ENCODE peak calls at places on chromosomes 13 and 19, in six cellular contexts. One of them, this sample, is unnamed.

GRCh38 chr13:107005577-107005976 is 437.6 kb upstream of the ARGLU1 start:
- DNase-seq in ovary: no peak
- DNase-seq in A549: no peak
- DNase-seq in NB4: no peak
- DNase-seq in uterus: no peak
- DNase-seq in Peyer's patch: no peak
- DNase-seq in this sample: no peak

GRCh38 chr13:54185785-54186184 is 1157.2 kb downstream of the OLFM4 start:
- DNase-seq in ovary: no peak
- DNase-seq in A549: no peak
- DNase-seq in NB4: peak
- DNase-seq in uterus: no peak
- DNase-seq in Peyer's patch: no peak
- DNase-seq in this sample: no peak

GRCh38 chr13:94249512-94249911 is 230.0 kb downstream of the DCT start:
- DNase-seq in ovary: no peak
- DNase-seq in A549: no peak
- DNase-seq in NB4: no peak
- DNase-seq in uterus: no peak
- DNase-seq in Peyer's patch: no peak
- DNase-seq in this sample: peak

GRCh38 chr19:14116918-14117578 is 514 bp downstream of the PRKACA start:
- DNase-seq in ovary: peak
- DNase-seq in A549: no peak
- DNase-seq in NB4: peak
- DNase-seq in uterus: peak
- DNase-seq in Peyer's patch: no peak
- DNase-seq in this sample: no peak

GRCh38 chr13:62375653-62376052 is 960.0 kb upstream of the PCDH20 start:
- DNase-seq in ovary: no peak
- DNase-seq in A549: no peak
- DNase-seq in NB4: no peak
- DNase-seq in uterus: no peak
- DNase-seq in Peyer's patch: no peak
- DNase-seq in this sample: no peak

GRCh38 chr13:113109151-113110047 is 3.8 kb downstream of the F7 start:
- DNase-seq in ovary: no peak
- DNase-seq in A549: no peak
- DNase-seq in NB4: no peak
- DNase-seq in uterus: no peak
- DNase-seq in Peyer's patch: no peak
- DNase-seq in this sample: no peak

GRCh38 chr13:40664100-40665060 is 2.1 kb downstream of the FOXO1 start:
- DNase-seq in ovary: peak
- DNase-seq in A549: peak
- DNase-seq in NB4: peak
- DNase-seq in uterus: peak
- DNase-seq in Peyer's patch: peak
- DNase-seq in this sample: no peak

GRCh38 chr13:99299545-99300341 is 7.5 kb downstream of the GPR183 start:
- DNase-seq in ovary: no peak
- DNase-seq in A549: no peak
- DNase-seq in NB4: no peak
- DNase-seq in uterus: no peak
- DNase-seq in Peyer's patch: no peak
- DNase-seq in this sample: no peak

GRCh38 chr13:75596657-75597182 is 39.4 kb upstream of the LMO7 start:
- DNase-seq in ovary: no peak
- DNase-seq in A549: no peak
- DNase-seq in NB4: no peak
- DNase-seq in uterus: no peak
- DNase-seq in Peyer's patch: no peak
- DNase-seq in this sample: no peak

GRCh38 chr19:48659768-48660167 is 13.0 kb downstream of the NTN5 start:
- DNase-seq in ovary: no peak
- DNase-seq in A549: peak
- DNase-seq in NB4: peak
- DNase-seq in uterus: no peak
- DNase-seq in Peyer's patch: no peak
- DNase-seq in this sample: no peak

GRCh38 chr13:30421093-30422055 is 919 bp upstream of the UBE2L5 start:
- DNase-seq in ovary: peak
- DNase-seq in A549: peak
- DNase-seq in NB4: peak
- DNase-seq in uterus: peak
- DNase-seq in Peyer's patch: peak
- DNase-seq in this sample: peak
- TF ChIP-seq POLR2A in ovary: peak
- TF ChIP-seq POLR2A in A549: peak
- TF ChIP-seq POLR2A in NB4: no peak
- TF ChIP-seq POLR2A in uterus: peak
- TF ChIP-seq POLR2A in Peyer's patch: peak
- TF ChIP-seq POLR2A in this sample: no peak

GRCh38 chr13:39557285-39557955 is 45.6 kb downstream of the LHFPL6 start:
- DNase-seq in ovary: no peak
- DNase-seq in A549: no peak
- DNase-seq in NB4: no peak
- DNase-seq in uterus: no peak
- DNase-seq in Peyer's patch: no peak
- DNase-seq in this sample: no peak

GRCh38 chr13:39556856-39557255 is 46.1 kb downstream of the LHFPL6 start:
- DNase-seq in ovary: no peak
- DNase-seq in A549: no peak
- DNase-seq in NB4: no peak
- DNase-seq in uterus: no peak
- DNase-seq in Peyer's patch: no peak
- DNase-seq in this sample: no peak

GRCh38 chr13:39554371-39554770 is 48.6 kb downstream of the LHFPL6 start:
- DNase-seq in ovary: no peak
- DNase-seq in A549: no peak
- DNase-seq in NB4: no peak
- DNase-seq in uterus: no peak
- DNase-seq in Peyer's patch: no peak
- DNase-seq in this sample: no peak

DNA sequence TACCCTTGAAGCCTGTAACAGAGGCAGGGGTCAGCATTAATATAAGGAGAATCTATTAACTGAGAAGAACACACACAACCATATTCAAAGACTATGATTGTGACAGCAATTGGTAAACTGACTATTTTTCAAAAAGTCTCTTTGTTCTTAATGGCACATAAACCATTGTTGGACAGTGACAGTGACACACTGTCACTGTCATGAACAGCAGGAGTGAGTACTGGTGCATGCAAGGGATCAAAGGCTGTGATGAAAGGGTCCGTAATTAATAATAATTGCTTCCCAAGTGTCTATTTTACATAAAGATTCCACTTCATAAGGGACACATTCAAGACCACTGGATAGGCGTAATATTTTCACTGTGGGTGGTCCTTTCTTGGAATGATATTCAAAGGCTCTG is 50.8 kb downstream of the LHFPL6 start:
- DNase-seq in ovary: no peak
- DNase-seq in A549: no peak
- DNase-seq in NB4: no peak
- DNase-seq in uterus: no peak
- DNase-seq in Peyer's patch: no peak
- DNase-seq in this sample: no peak
- TF ChIP-seq POLR2A in ovary: no peak
- TF ChIP-seq POLR2A in A549: no peak
- TF ChIP-seq POLR2A in NB4: no peak
- TF ChIP-seq POLR2A in uterus: no peak
- TF ChIP-seq POLR2A in Peyer's patch: no peak
- TF ChIP-seq POLR2A in this sample: no peak

GRCh38 chr19:40605201-40605971 is 4.2 kb downstream of the LTBP4 start:
- DNase-seq in ovary: peak
- DNase-seq in A549: peak
- DNase-seq in NB4: peak
- DNase-seq in uterus: peak
- DNase-seq in Peyer's patch: peak
- DNase-seq in this sample: peak

GRCh38 chr19:40604647-40605200 is 3.6 kb downstream of the LTBP4 start:
- DNase-seq in ovary: peak
- DNase-seq in A549: peak
- DNase-seq in NB4: no peak
- DNase-seq in uterus: peak
- DNase-seq in Peyer's patch: no peak
- DNase-seq in this sample: no peak

GRCh38 chr19:40601061-40601973 is at the start of gene LTBP4:
- DNase-seq in ovary: peak
- DNase-seq in A549: no peak
- DNase-seq in NB4: no peak
- DNase-seq in uterus: peak
- DNase-seq in Peyer's patch: no peak
- DNase-seq in this sample: no peak

GRCh38 chr19:40603071-40603718 is 2.0 kb downstream of the LTBP4 start:
- DNase-seq in ovary: peak
- DNase-seq in A549: peak
- DNase-seq in NB4: no peak
- DNase-seq in uterus: no peak
- DNase-seq in Peyer's patch: no peak
- DNase-seq in this sample: no peak

DNA sequence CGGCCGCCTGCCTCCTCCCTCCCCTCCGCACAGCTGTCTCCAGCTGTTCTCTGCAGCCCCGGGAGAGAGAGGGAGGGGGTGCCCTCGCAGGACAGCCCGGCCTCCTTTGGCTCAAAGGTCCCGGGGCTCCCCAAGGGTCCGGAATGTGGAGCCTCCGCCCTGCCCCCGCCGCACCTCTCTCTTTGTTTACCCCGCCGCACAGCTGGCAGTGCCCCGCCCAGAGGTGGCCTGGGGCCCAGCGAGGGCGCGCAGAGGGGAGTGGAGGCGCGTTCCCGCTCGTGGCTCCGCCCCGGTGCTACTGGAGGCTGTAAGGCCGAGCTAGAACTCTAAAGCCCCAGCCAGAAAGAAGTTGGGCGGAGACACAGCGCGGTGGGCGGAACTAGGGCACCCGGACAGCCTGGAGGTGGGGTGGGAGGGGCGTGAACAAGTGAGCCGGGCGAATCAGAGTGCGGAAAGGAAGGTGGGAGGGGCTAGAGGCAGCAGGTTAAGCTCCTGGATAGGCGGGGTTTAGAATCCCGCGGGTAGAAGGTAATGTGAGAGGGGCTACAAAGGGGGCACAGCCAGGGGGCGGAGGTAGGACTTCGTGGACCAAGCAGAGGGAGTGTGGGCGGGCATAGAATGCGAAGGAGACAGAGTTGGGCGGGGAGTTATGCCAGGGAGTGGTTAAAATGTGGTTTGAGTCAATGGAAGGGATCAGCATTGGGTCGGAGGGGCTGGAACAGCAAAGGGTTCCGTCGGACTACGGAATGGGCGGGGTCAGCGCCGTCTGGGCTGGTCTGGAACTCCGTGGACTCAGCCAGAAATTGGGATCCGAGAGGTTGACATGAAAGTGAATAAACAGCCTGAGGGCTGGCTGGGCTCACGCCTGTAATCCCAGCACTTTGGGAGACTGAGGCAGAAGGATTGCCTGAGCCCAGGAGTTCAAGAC is 2.8 kb downstream of the LTBP4 start:
- DNase-seq in ovary: peak
- DNase-seq in A549: peak
- DNase-seq in NB4: peak
- DNase-seq in uterus: peak
- DNase-seq in Peyer's patch: peak
- DNase-seq in this sample: peak
- TF ChIP-seq POLR2A in ovary: no peak
- TF ChIP-seq POLR2A in A549: peak
- TF ChIP-seq POLR2A in NB4: no peak
- TF ChIP-seq POLR2A in uterus: peak
- TF ChIP-seq POLR2A in Peyer's patch: peak
- TF ChIP-seq POLR2A in this sample: no peak

GRCh38 chr19:39430675-39431593 is 4.8 kb downstream of the RPS16 start:
- DNase-seq in ovary: peak
- DNase-seq in A549: peak
- DNase-seq in NB4: peak
- DNase-seq in uterus: no peak
- DNase-seq in Peyer's patch: peak
- DNase-seq in this sample: peak
- TF ChIP-seq POLR2A in ovary: no peak
- TF ChIP-seq POLR2A in A549: peak
- TF ChIP-seq POLR2A in NB4: no peak
- TF ChIP-seq POLR2A in uterus: peak
- TF ChIP-seq POLR2A in Peyer's patch: no peak
- TF ChIP-seq POLR2A in this sample: peak

GRCh38 chr19:1402411-1403070 is 1.2 kb upstream of the GAMT start:
- DNase-seq in ovary: no peak
- DNase-seq in A549: peak
- DNase-seq in NB4: no peak
- DNase-seq in uterus: no peak
- DNase-seq in Peyer's patch: no peak
- DNase-seq in this sample: no peak

GRCh38 chr19:1399745-1400144 is 1.6 kb downstream of the GAMT start:
- DNase-seq in ovary: no peak
- DNase-seq in A549: no peak
- DNase-seq in NB4: no peak
- DNase-seq in uterus: no peak
- DNase-seq in Peyer's patch: no peak
- DNase-seq in this sample: no peak

GRCh38 chr19:1400281-1401137 is 833 bp downstream of the GAMT start:
- DNase-seq in ovary: no peak
- DNase-seq in A549: peak
- DNase-seq in NB4: no peak
- DNase-seq in uterus: no peak
- DNase-seq in Peyer's patch: no peak
- DNase-seq in this sample: no peak

GRCh38 chr19:1401889-1402217 is 511 bp upstream of the GAMT start:
- DNase-seq in ovary: no peak
- DNase-seq in A549: no peak
- DNase-seq in NB4: no peak
- DNase-seq in uterus: no peak
- DNase-seq in Peyer's patch: no peak
- DNase-seq in this sample: no peak

GRCh38 chr19:1401138-1401888 is at the start of gene GAMT:
- DNase-seq in ovary: no peak
- DNase-seq in A549: no peak
- DNase-seq in NB4: peak
- DNase-seq in uterus: no peak
- DNase-seq in Peyer's patch: peak
- DNase-seq in this sample: no peak
- TF ChIP-seq POLR2A in ovary: no peak
- TF ChIP-seq POLR2A in A549: peak
- TF ChIP-seq POLR2A in NB4: no peak
- TF ChIP-seq POLR2A in uterus: peak
- TF ChIP-seq POLR2A in Peyer's patch: no peak
- TF ChIP-seq POLR2A in this sample: peak

GRCh38 chr13:35293579-35293978 is 182.9 kb downstream of the MAB21L1 start:
- DNase-seq in ovary: no peak
- DNase-seq in A549: no peak
- DNase-seq in NB4: no peak
- DNase-seq in uterus: no peak
- DNase-seq in Peyer's patch: no peak
- DNase-seq in this sample: no peak
- TF ChIP-seq POLR2A in ovary: no peak
- TF ChIP-seq POLR2A in A549: no peak
- TF ChIP-seq POLR2A in NB4: no peak
- TF ChIP-seq POLR2A in uterus: no peak
- TF ChIP-seq POLR2A in Peyer's patch: no peak
- TF ChIP-seq POLR2A in this sample: no peak

DNA sequence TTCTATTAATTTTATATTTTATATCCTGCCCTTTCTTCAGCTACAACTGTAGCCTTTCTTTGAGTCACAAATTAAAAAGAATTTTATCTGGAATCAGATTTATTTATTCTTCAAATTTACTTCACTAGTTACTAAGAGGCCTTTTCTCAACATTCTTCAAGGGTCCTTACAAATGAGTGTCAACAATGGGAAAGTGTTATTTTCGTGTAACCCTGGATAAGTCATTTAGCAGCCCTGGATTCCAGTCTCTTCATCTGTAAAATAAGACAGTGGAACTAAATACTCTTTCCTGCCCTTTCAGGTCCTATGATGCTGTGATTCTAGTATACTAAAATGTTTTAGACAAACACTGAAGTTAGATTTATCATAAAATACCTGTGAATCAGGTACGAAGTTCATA is 397.0 kb downstream of the KLF12 start:
- DNase-seq in ovary: no peak
- DNase-seq in A549: no peak
- DNase-seq in NB4: no peak
- DNase-seq in uterus: no peak
- DNase-seq in Peyer's patch: no peak
- DNase-seq in this sample: no peak
- TF ChIP-seq POLR2A in ovary: no peak
- TF ChIP-seq POLR2A in A549: no peak
- TF ChIP-seq POLR2A in NB4: no peak
- TF ChIP-seq POLR2A in uterus: no peak
- TF ChIP-seq POLR2A in Peyer's patch: no peak
- TF ChIP-seq POLR2A in this sample: no peak

This sample was measured in H54.